ENCODE peak calls at places on chromosomes 12 and 14, in four cellular contexts. G is stimulated activated CD8-positive, alpha-beta memory T cell treated with anti-CD3 and anti-CD28 coated beads, Interleukin-7, amount 100 ng/mL, for 1 hour; M is midbrain; S is cardiac muscle cell. H is an unnamed sample.

GRCh38 chr12:12560587-12561304 is 1.9 kb downstream of the DUSP16 start:
- DNase-seq in M (peak), G (peak), S (peak), H (peak)

GRCh38 chr14:68715032-68715924 is 77.6 kb downstream of the ZFP36L1 start:
- DNase-seq in M (no peak), G (no peak), S (peak), H (no peak)

GRCh38 chr12:98725481-98726247 is 80.6 kb downstream of the APAF1 start:
- DNase-seq in S (peak), M (peak), G (no peak), H (peak)

GRCh38 chr12:105721051-105721825 is 390.7 kb downstream of the C12orf75 start:
- DNase-seq in G (no peak), S (no peak), M (no peak), H (no peak)

GRCh38 chr14:67187826-67188225 is 1.4 kb upstream of the GARIN2 start:
- DNase-seq in M (no peak), S (peak), G (no peak), H (no peak)

GRCh38 chr12:851913-852312 is 97.6 kb downstream of the RAD52 start:
- DNase-seq in S (peak), M (no peak), G (no peak), H (no peak)

GRCh38 chr14:33943081-33943480 is 7.8 kb downstream of the EGLN3 start:
- DNase-seq in G (no peak), M (peak), S (no peak), H (peak)

GRCh38 chr12:97575792-97576191 is 113.2 kb downstream of the RMST start:
- DNase-seq in S (no peak), M (no peak), G (no peak), H (no peak)

GRCh38 chr12:26938660-26939185 is 453 bp downstream of the FGFR1OP2 start:
- DNase-seq in G (no peak), M (no peak), S (no peak), H (no peak)

GRCh38 chr12:59056931-59057330 is 136.6 kb upstream of the LRIG3 start:
- DNase-seq in M (no peak), G (no peak), S (no peak), H (no peak)

GRCh38 chr14:93906341-93907329 is 20.5 kb upstream of the FAM181A start:
- DNase-seq in M (peak), S (peak), G (no peak), H (peak)

GRCh38 chr12:48185181-48185919 is 1.9 kb downstream of the CCDC184 start:
- DNase-seq in M (no peak), G (no peak), S (peak), H (no peak)

GRCh38 chr12:100995201-100995600 is 200.6 kb downstream of the ANO4 start:
- DNase-seq in M (no peak), S (peak), G (no peak), H (no peak)

GRCh38 chr14:94124582-94125377 is 4.6 kb downstream of the IFI27L2 start:
- DNase-seq in G (no peak), S (no peak), M (no peak), H (no peak)

GRCh38 chr12:55931780-55932545 is 1.0 kb downstream of the DGKA start:
- DNase-seq in G (no peak), S (peak), M (peak), H (peak)

GRCh38 chr14:78530078-78530477 is 359.9 kb downstream of the NRXN3 start:
- DNase-seq in M (no peak), S (peak), G (no peak), H (no peak)

GRCh38 chr12:105699209-105699608 is 368.7 kb downstream of the C12orf75 start:
- DNase-seq in M (no peak), G (no peak), S (no peak), H (no peak)

GRCh38 chr14:30961330-30961729 is 64.1 kb upstream of the AP4S1 start:
- DNase-seq in M (no peak), S (no peak), G (no peak), H (no peak)

GRCh38 chr12:123036471-123037285 is 56.2 kb downstream of the ARL6IP4 start:
- DNase-seq in S (no peak), M (no peak), G (no peak), H (no peak)

GRCh38 chr12:2344892-2345291 is 292.1 kb downstream of the CACNA1C start:
- DNase-seq in G (no peak), S (peak), M (no peak), H (no peak)

GRCh38 chr12:48532601-48533000 is 7.2 kb downstream of the OR8S1 start:
- DNase-seq in S (no peak), G (no peak), M (no peak), H (no peak)

GRCh38 chr12:116426391-116427136 is 132.6 kb upstream of the MAP1LC3B2 start:
- DNase-seq in G (no peak), M (no peak), S (peak), H (no peak)

H was measured in pons.